ENCODE peak calls at places on chromosomes 11 and 22, in ten cellular contexts. One of them, this sample, is unnamed.

GRCh38 chr22:28955817-28956216 is 72.4 kb downstream of the ZNRF3 start:
- DNase-seq in GM12878: peak; percentile 60
- DNase-seq in ovary: no peak
- DNase-seq in transverse colon: peak; percentile 24
- DNase-seq in A549: no peak
- DNase-seq in K562: no peak
- DNase-seq in HepG2: no peak
- DNase-seq in tibial nerve: no peak
- DNase-seq in esophagus muscularis mucosa: no peak
- DNase-seq in suprapubic skin: no peak
- DNase-seq in this sample: peak; percentile 27

GRCh38 chr11:17855531-17856290 is 121.1 kb downstream of the KCNC1 start:
- DNase-seq in esophagus muscularis mucosa: no peak
- DNase-seq in K562: no peak
- DNase-seq in suprapubic skin: no peak
- DNase-seq in transverse colon: no peak
- DNase-seq in GM12878: no peak
- DNase-seq in ovary: no peak
- DNase-seq in tibial nerve: no peak
- DNase-seq in HepG2: no peak
- DNase-seq in A549: no peak
- DNase-seq in this sample: no peak

GRCh38 chr11:11668293-11668692 is 46.5 kb upstream of the GALNT18 start:
- DNase-seq in K562: no peak
- DNase-seq in A549: no peak
- DNase-seq in tibial nerve: no peak
- DNase-seq in esophagus muscularis mucosa: peak; percentile 75
- DNase-seq in suprapubic skin: no peak
- DNase-seq in transverse colon: no peak
- DNase-seq in HepG2: no peak
- DNase-seq in GM12878: no peak
- DNase-seq in ovary: no peak
- DNase-seq in this sample: no peak

GRCh38 chr11:57210731-57211335 is 26.2 kb downstream of the APLNR start:
- DNase-seq in ovary: no peak
- DNase-seq in A549: no peak
- DNase-seq in transverse colon: no peak
- DNase-seq in tibial nerve: no peak
- DNase-seq in HepG2: no peak
- DNase-seq in esophagus muscularis mucosa: no peak
- DNase-seq in GM12878: no peak
- DNase-seq in K562: no peak
- DNase-seq in suprapubic skin: no peak
- DNase-seq in this sample: no peak

GRCh38 chr11:61602775-61603569 is 22.1 kb upstream of the SYT7 start:
- DNase-seq in suprapubic skin: peak; percentile 92
- DNase-seq in ovary: peak; percentile 88
- DNase-seq in GM12878: no peak
- DNase-seq in esophagus muscularis mucosa: peak; percentile 94
- DNase-seq in HepG2: no peak
- DNase-seq in A549: no peak
- DNase-seq in transverse colon: peak; percentile 69
- DNase-seq in tibial nerve: peak; percentile 51
- DNase-seq in K562: peak; percentile 73
- DNase-seq in this sample: peak; percentile 50

GRCh38 chr11:59510917-59511589 is at the start of gene OR4D9:
- DNase-seq in suprapubic skin: no peak
- DNase-seq in transverse colon: no peak
- DNase-seq in ovary: no peak
- DNase-seq in esophagus muscularis mucosa: no peak
- DNase-seq in K562: no peak
- DNase-seq in tibial nerve: no peak
- DNase-seq in GM12878: no peak
- DNase-seq in HepG2: no peak
- DNase-seq in A549: no peak
- DNase-seq in this sample: no peak

GRCh38 chr11:24375351-24375750 is 121.5 kb upstream of the LUZP2 start:
- DNase-seq in transverse colon: no peak
- DNase-seq in esophagus muscularis mucosa: no peak
- DNase-seq in A549: no peak
- DNase-seq in tibial nerve: no peak
- DNase-seq in GM12878: no peak
- DNase-seq in K562: no peak
- DNase-seq in ovary: no peak
- DNase-seq in suprapubic skin: no peak
- DNase-seq in HepG2: no peak
- DNase-seq in this sample: no peak

GRCh38 chr11:2378527-2379210 is 1.6 kb downstream of the CD81 start:
- DNase-seq in transverse colon: no peak
- DNase-seq in K562: no peak
- DNase-seq in esophagus muscularis mucosa: no peak
- DNase-seq in tibial nerve: peak; percentile 64
- DNase-seq in GM12878: no peak
- DNase-seq in suprapubic skin: peak; percentile 85
- DNase-seq in HepG2: no peak
- DNase-seq in A549: no peak
- DNase-seq in ovary: peak; percentile 69
- DNase-seq in this sample: no peak

GRCh38 chr11:132022718-132023117 is 652.3 kb downstream of the NTM start:
- DNase-seq in transverse colon: no peak
- DNase-seq in tibial nerve: no peak
- DNase-seq in esophagus muscularis mucosa: no peak
- DNase-seq in K562: no peak
- DNase-seq in HepG2: no peak
- DNase-seq in A549: no peak
- DNase-seq in GM12878: no peak
- DNase-seq in ovary: no peak
- DNase-seq in suprapubic skin: no peak
- DNase-seq in this sample: no peak

GRCh38 chr11:73520358-73521061 is 77.4 kb downstream of the FAM168A start:
- DNase-seq in transverse colon: no peak
- DNase-seq in tibial nerve: no peak
- DNase-seq in A549: no peak
- DNase-seq in K562: no peak
- DNase-seq in esophagus muscularis mucosa: no peak
- DNase-seq in suprapubic skin: no peak
- DNase-seq in HepG2: no peak
- DNase-seq in GM12878: peak; percentile 47
- DNase-seq in ovary: no peak
- DNase-seq in this sample: no peak

GRCh38 chr11:75503531-75504099 is 22.1 kb downstream of the GDPD5 start:
- DNase-seq in esophagus muscularis mucosa: no peak
- DNase-seq in tibial nerve: no peak
- DNase-seq in transverse colon: peak; percentile 21
- DNase-seq in suprapubic skin: no peak
- DNase-seq in HepG2: no peak
- DNase-seq in A549: no peak
- DNase-seq in GM12878: no peak
- DNase-seq in ovary: no peak
- DNase-seq in K562: no peak
- DNase-seq in this sample: no peak

GRCh38 chr22:37501176-37501609 is 15.0 kb upstream of the MFNG start:
- DNase-seq in tibial nerve: no peak
- DNase-seq in A549: peak; percentile 60
- DNase-seq in esophagus muscularis mucosa: no peak
- DNase-seq in GM12878: no peak
- DNase-seq in HepG2: no peak
- DNase-seq in K562: no peak
- DNase-seq in ovary: peak; percentile 76
- DNase-seq in transverse colon: peak; percentile 54
- DNase-seq in suprapubic skin: no peak
- DNase-seq in this sample: no peak

GRCh38 chr11:10868375-10868774 is 10.5 kb upstream of the ZBED5 start:
- DNase-seq in HepG2: no peak
- DNase-seq in esophagus muscularis mucosa: no peak
- DNase-seq in suprapubic skin: no peak
- DNase-seq in tibial nerve: no peak
- DNase-seq in K562: no peak
- DNase-seq in ovary: no peak
- DNase-seq in A549: no peak
- DNase-seq in transverse colon: no peak
- DNase-seq in GM12878: no peak
- DNase-seq in this sample: no peak

GRCh38 chr22:42074153-42074750 is at the start of gene PHETA2:
- DNase-seq in esophagus muscularis mucosa: no peak
- DNase-seq in suprapubic skin: peak; percentile 80
- DNase-seq in GM12878: no peak
- DNase-seq in HepG2: no peak
- DNase-seq in ovary: peak; percentile 76
- DNase-seq in K562: no peak
- DNase-seq in tibial nerve: peak; percentile 37
- DNase-seq in A549: no peak
- DNase-seq in transverse colon: peak; percentile 63
- DNase-seq in this sample: peak; percentile 61

GRCh38 chr22:25069758-25070461 is 117.4 kb downstream of the KIAA1671 start:
- DNase-seq in GM12878: no peak
- DNase-seq in ovary: peak; percentile 73
- DNase-seq in K562: no peak
- DNase-seq in transverse colon: no peak
- DNase-seq in esophagus muscularis mucosa: no peak
- DNase-seq in HepG2: no peak
- DNase-seq in suprapubic skin: no peak
- DNase-seq in A549: no peak
- DNase-seq in tibial nerve: no peak
- DNase-seq in this sample: no peak

GRCh38 chr22:20964090-20964798 is 2.8 kb upstream of the AIFM3 start:
- DNase-seq in K562: no peak
- DNase-seq in esophagus muscularis mucosa: no peak
- DNase-seq in HepG2: no peak
- DNase-seq in tibial nerve: no peak
- DNase-seq in ovary: no peak
- DNase-seq in GM12878: no peak
- DNase-seq in A549: no peak
- DNase-seq in suprapubic skin: no peak
- DNase-seq in transverse colon: no peak
- DNase-seq in this sample: no peak
- H3K4me3 ChIP-seq in K562: no peak overlapping the region
- H3K4me3 ChIP-seq in esophagus muscularis mucosa: peak overlapping the region; percentile 59
- H3K4me3 ChIP-seq in HepG2: peak overlapping the region; percentile 72
- H3K4me3 ChIP-seq in tibial nerve: peak overlapping the region; percentile 33
- H3K4me3 ChIP-seq in ovary: no peak overlapping the region
- H3K4me3 ChIP-seq in GM12878: no peak overlapping the region
- H3K4me3 ChIP-seq in A549: no peak overlapping the region
- H3K4me3 ChIP-seq in suprapubic skin: peak overlapping the region; percentile 45
- H3K4me3 ChIP-seq in transverse colon: peak overlapping the region; percentile 62
- H3K4me3 ChIP-seq in this sample: peak overlapping the region; percentile 51

GRCh38 chr22:49457146-49457545 is 370.5 kb downstream of the BRD1 start:
- DNase-seq in suprapubic skin: no peak
- DNase-seq in K562: no peak
- DNase-seq in HepG2: no peak
- DNase-seq in A549: no peak
- DNase-seq in esophagus muscularis mucosa: no peak
- DNase-seq in GM12878: no peak
- DNase-seq in ovary: no peak
- DNase-seq in tibial nerve: no peak
- DNase-seq in transverse colon: no peak
- DNase-seq in this sample: no peak
- H3K4me1 ChIP-seq in suprapubic skin: no peaks in the 10 kb centered on the region
- H3K4me1 ChIP-seq in K562: no peaks in the 10 kb centered on the region
- H3K4me1 ChIP-seq in HepG2: no peaks in the 10 kb centered on the region
- H3K4me1 ChIP-seq in A549: no peaks in the 10 kb centered on the region
- H3K4me1 ChIP-seq in esophagus muscularis mucosa: no peaks in the 10 kb centered on the region
- H3K4me1 ChIP-seq in GM12878: no peaks in the 10 kb centered on the region
- H3K4me1 ChIP-seq in ovary: no peaks in the 10 kb centered on the region
- H3K4me1 ChIP-seq in tibial nerve: no peaks in the 10 kb centered on the region
- H3K4me1 ChIP-seq in transverse colon: no peaks in the 10 kb centered on the region
- H3K4me1 ChIP-seq in this sample: no peaks in the 10 kb centered on the region

GRCh38 chr11:84719935-84720577 is 907.1 kb downstream of the DLG2 start:
- DNase-seq in GM12878: no peak
- DNase-seq in HepG2: no peak
- DNase-seq in A549: no peak
- DNase-seq in transverse colon: peak; percentile 7
- DNase-seq in ovary: no peak
- DNase-seq in K562: no peak
- DNase-seq in suprapubic skin: no peak
- DNase-seq in esophagus muscularis mucosa: no peak
- DNase-seq in tibial nerve: no peak
- DNase-seq in this sample: no peak

GRCh38 chr11:84714316-84714780 is 912.8 kb downstream of the DLG2 start:
- DNase-seq in suprapubic skin: no peak
- DNase-seq in tibial nerve: no peak
- DNase-seq in A549: peak; percentile 58
- DNase-seq in HepG2: peak; percentile 58
- DNase-seq in K562: peak; percentile 16
- DNase-seq in ovary: peak; percentile 36
- DNase-seq in GM12878: no peak
- DNase-seq in esophagus muscularis mucosa: no peak
- DNase-seq in transverse colon: peak; percentile 65
- DNase-seq in this sample: peak; percentile 28
- TF ChIP-seq EP300 in suprapubic skin: no peak
- TF ChIP-seq EP300 in tibial nerve: no peak
- TF ChIP-seq EP300 in A549: no peak
- TF ChIP-seq EP300 in HepG2: no peak
- TF ChIP-seq EP300 in K562: no peak
- TF ChIP-seq EP300 in ovary: no peak
- TF ChIP-seq EP300 in GM12878: no peak
- TF ChIP-seq EP300 in esophagus muscularis mucosa: no peak
- TF ChIP-seq EP300 in transverse colon: no peak
- TF ChIP-seq EP300 in this sample: no peak

GRCh38 chr11:206516-207212 is 535 bp downstream of the BET1L start:
- DNase-seq in K562: peak; percentile 37
- DNase-seq in transverse colon: peak; percentile 62
- DNase-seq in tibial nerve: no peak
- DNase-seq in esophagus muscularis mucosa: no peak
- DNase-seq in HepG2: no peak
- DNase-seq in GM12878: no peak
- DNase-seq in A549: no peak
- DNase-seq in ovary: no peak
- DNase-seq in suprapubic skin: peak; percentile 80
- DNase-seq in this sample: peak; percentile 40

GRCh38 chr11:206002-206384 is 1.2 kb downstream of the BET1L start:
- DNase-seq in ovary: no peak
- DNase-seq in esophagus muscularis mucosa: no peak
- DNase-seq in A549: no peak
- DNase-seq in tibial nerve: no peak
- DNase-seq in HepG2: no peak
- DNase-seq in suprapubic skin: peak; percentile 57
- DNase-seq in transverse colon: peak; percentile 7
- DNase-seq in GM12878: no peak
- DNase-seq in K562: no peak
- DNase-seq in this sample: peak; percentile 23

GRCh38 chr11:203945-204586 is 3.1 kb downstream of the BET1L start:
- DNase-seq in esophagus muscularis mucosa: no peak
- DNase-seq in A549: no peak
- DNase-seq in K562: no peak
- DNase-seq in tibial nerve: no peak
- DNase-seq in GM12878: no peak
- DNase-seq in suprapubic skin: no peak
- DNase-seq in HepG2: no peak
- DNase-seq in ovary: no peak
- DNase-seq in transverse colon: no peak
- DNase-seq in this sample: peak; percentile 16

GRCh38 chr11:204587-205109 is 2.6 kb downstream of the BET1L start:
- DNase-seq in transverse colon: no peak
- DNase-seq in ovary: no peak
- DNase-seq in esophagus muscularis mucosa: no peak
- DNase-seq in HepG2: no peak
- DNase-seq in GM12878: no peak
- DNase-seq in tibial nerve: no peak
- DNase-seq in K562: no peak
- DNase-seq in A549: no peak
- DNase-seq in suprapubic skin: no peak
- DNase-seq in this sample: peak; percentile 14

GRCh38 chr11:205221-206001 is 1.8 kb downstream of the BET1L start:
- DNase-seq in A549: no peak
- DNase-seq in suprapubic skin: no peak
- DNase-seq in K562: no peak
- DNase-seq in esophagus muscularis mucosa: no peak
- DNase-seq in GM12878: no peak
- DNase-seq in tibial nerve: no peak
- DNase-seq in ovary: no peak
- DNase-seq in HepG2: no peak
- DNase-seq in transverse colon: no peak
- DNase-seq in this sample: peak; percentile 23
- H3K4me3 ChIP-seq in A549: no peak overlapping the region
- H3K4me3 ChIP-seq in suprapubic skin: peak overlapping the region; percentile 80
- H3K4me3 ChIP-seq in K562: peak overlapping the region; percentile 96
- H3K4me3 ChIP-seq in esophagus muscularis mucosa: peak overlapping the region; percentile 83
- H3K4me3 ChIP-seq in GM12878: peak overlapping the region; percentile 84
- H3K4me3 ChIP-seq in tibial nerve: no peak overlapping the region
- H3K4me3 ChIP-seq in ovary: no peak overlapping the region
- H3K4me3 ChIP-seq in HepG2: no peak overlapping the region
- H3K4me3 ChIP-seq in transverse colon: peak overlapping the region; percentile 80
- H3K4me3 ChIP-seq in this sample: peak overlapping the region; percentile 100

This sample was measured in stomach.